ENCODE peak calls at places on chromosome 20, in nine cellular contexts. W is dermis microvascular lymphatic vessel endothelial cell; R is fibroblast of pulmonary artery; I is astrocyte; C is mesothelial cell of epicardium; M is stimulated activated CD4-positive, alpha-beta T cell treated with anti-CD3 and anti-CD28 coated beads, Interleukin-4, amount 100 ng/mL, for 1 hour; J is AG08396; T is left ventricle myocardium inferior; S is AG08395. L is an unnamed sample.

GRCh38 chr20:33875055-33875454 is 63.9 kb downstream of the CHMP4B start:
- DNase-seq in W (no peak), R (no peak), I (no peak), C (no peak), M (no peak), J (no peak), T (no peak), S (no peak), L (no peak)

GRCh38 chr20:38748863-38749153 is 548 bp downstream of the ACTR5 start:
- DNase-seq in W (no peak), R (no peak), I (no peak), C (no peak), M (peak; percentile 63), J (no peak), T (no peak), S (no peak), L (no peak)

GRCh38 chr20:57190536-57191265 is 75.7 kb downstream of the BMP7 start:
- DNase-seq in W (no peak), R (no peak), I (peak; percentile 36), C (no peak), M (no peak), J (no peak), T (no peak), S (peak; percentile 65), L (peak; percentile 46)

GRCh38 chr20:17665756-17666155 is 16.3 kb downstream of the RRBP1 start:
- DNase-seq in W (peak; percentile 54), R (no peak), I (no peak), C (no peak), M (no peak), J (no peak), T (no peak), S (no peak), L (no peak)

GRCh38 chr20:43191946-43192847 is 2.5 kb upstream of the PTPRT start:
- DNase-seq in W (no peak), R (no peak), I (no peak), C (no peak), M (no peak), J (peak; percentile 49), T (no peak), S (peak; percentile 30), L (no peak)

GRCh38 chr20:237479-237878 is 10.4 kb downstream of the DEFB129 start:
- DNase-seq in W (no peak), R (no peak), I (no peak), C (no peak), M (peak; percentile 14), J (no peak), T (no peak), S (no peak), L (no peak)

GRCh38 chr20:48025061-48025515 is 239.8 kb upstream of the SULF2 start:
- DNase-seq in W (peak; percentile 9), R (peak; percentile 88), I (peak; percentile 98), C (no peak), M (no peak), J (no peak), T (no peak), S (peak; percentile 90), L (peak; percentile 97)

GRCh38 chr20:20480689-20481088 is 112.8 kb downstream of the INSM1 start:
- DNase-seq in W (no peak), R (peak; percentile 76), I (peak; percentile 71), C (no peak), M (no peak), J (peak; percentile 59), T (no peak), S (peak; percentile 77), L (peak; percentile 88)

GRCh38 chr20:48292806-48293205 is 507.5 kb upstream of the SULF2 start:
- DNase-seq in W (no peak), R (no peak), I (peak; percentile 46), C (no peak), M (no peak), J (no peak), T (no peak), S (no peak), L (no peak)

GRCh38 chr20:32534661-32535240 is 50.4 kb downstream of the NOL4L start:
- DNase-seq in W (no peak), R (no peak), I (no peak), C (no peak), M (peak; percentile 60), J (no peak), T (no peak), S (no peak), L (no peak)

GRCh38 chr20:49607568-49607967 is 39.6 kb upstream of the PTGIS start:
- DNase-seq in W (no peak), R (no peak), I (no peak), C (no peak), M (no peak), J (no peak), T (no peak), S (no peak), L (no peak)

GRCh38 chr20:58634121-58634817 is 16.8 kb upstream of the STX16 start:
- DNase-seq in W (peak; percentile 37), R (peak; percentile 55), I (peak; percentile 65), C (no peak), M (peak; percentile 19), J (peak; percentile 34), T (no peak), S (no peak), L (peak; percentile 88)

GRCh38 chr20:14197097-14197496 is 140.3 kb downstream of the FLRT3 start:
- DNase-seq in W (no peak), R (peak; percentile 42), I (peak; percentile 77), C (no peak), M (no peak), J (peak; percentile 33), T (no peak), S (peak; percentile 69), L (peak; percentile 26)

GRCh38 chr20:44967207-44967807 is 995 bp downstream of the STK4 start:
- DNase-seq in W (no peak), R (no peak), I (no peak), C (no peak), M (no peak), J (no peak), T (no peak), S (no peak), L (peak; percentile 35)

GRCh38 chr20:44979090-44979621 is 12.8 kb downstream of the STK4 start:
- DNase-seq in W (peak; percentile 32), R (peak; percentile 59), I (peak; percentile 53), C (no peak), M (no peak), J (peak; percentile 59), T (no peak), S (no peak), L (no peak)

GRCh38 chr20:63050406-63050805 is 43.6 kb upstream of the BHLHE23 start:
- DNase-seq in W (no peak), R (no peak), I (no peak), C (no peak), M (no peak), J (no peak), T (no peak), S (no peak), L (no peak)

GRCh38 chr20:4029505-4030467 is 14.4 kb upstream of the RNF24 start:
- DNase-seq in W (no peak), R (no peak), I (no peak), C (no peak), M (no peak), J (no peak), T (no peak), S (no peak), L (no peak)

GRCh38 chr20:22586645-22587310 is 2.4 kb upstream of the FOXA2 start:
- DNase-seq in W (peak; percentile 7), R (no peak), I (no peak), C (no peak), M (no peak), J (no peak), T (no peak), S (no peak), L (no peak)

GRCh38 chr20:36666181-36666740 is 20.3 kb upstream of the SLA2 start:
- DNase-seq in W (peak; percentile 29), R (peak; percentile 60), I (no peak), C (no peak), M (no peak), J (no peak), T (no peak), S (no peak), L (peak; percentile 20)

GRCh38 chr20:17699931-17700351 is at the start of gene BANF2:
- DNase-seq in W (no peak), R (no peak), I (no peak), C (no peak), M (no peak), J (no peak), T (no peak), S (no peak), L (no peak)

GRCh38 chr20:214383-214782 is 12.7 kb upstream of the DEFB129 start:
- DNase-seq in W (no peak), R (no peak), I (no peak), C (no peak), M (no peak), J (no peak), T (no peak), S (no peak), L (no peak)

GRCh38 chr20:58579069-58579818 is 64.0 kb upstream of the APCDD1L start:
- DNase-seq in W (no peak), R (no peak), I (no peak), C (no peak), M (no peak), J (no peak), T (no peak), S (no peak), L (no peak)

GRCh38 chr20:25247100-25247665 is 702 bp upstream of the PYGB start:
- DNase-seq in W (peak; percentile 81), R (peak; percentile 58), I (peak; percentile 41), C (no peak), M (no peak), J (peak; percentile 71), T (peak; percentile 75), S (peak; percentile 61), L (peak; percentile 69)

GRCh38 chr20:8095648-8096572 is 36.2 kb upstream of the PLCB1 start:
- DNase-seq in W (peak; percentile 89), R (peak; percentile 68), I (no peak), C (no peak), M (no peak), J (no peak), T (no peak), S (peak; percentile 8), L (peak; percentile 81)

L was measured in fibroblast of mammary gland.